ENCODE peak calls at places on chromosomes 11 and 22, in seven cellular contexts. M, B, E, J, X, Z and K are unnamed samples.

GRCh38 chr11:73177380-73178091 is 35.4 kb upstream of the FCHSD2 start:
- DNase-seq in Z (no peak), X (peak), J (no peak), E (no peak), M (no peak), B (no peak), K (no peak)

GRCh38 chr22:50044485-50045143 is 13.5 kb downstream of the TTLL8 start:
- DNase-seq in E (no peak), M (no peak), J (no peak), X (no peak), B (no peak), Z (no peak), K (no peak)

GRCh38 chr11:69923196-69923595 is 104.0 kb upstream of the FGF3 start:
- DNase-seq in X (no peak), E (no peak), Z (no peak), B (no peak), M (no peak), J (no peak), K (no peak)

GRCh38 chr22:49699476-49699875 is 128.2 kb downstream of the BRD1 start:
- DNase-seq in Z (no peak), E (no peak), M (no peak), B (no peak), X (no peak), J (no peak), K (no peak)

GRCh38 chr11:64659417-64660144 is 63.4 kb downstream of the NRXN2 start:
- DNase-seq in E (peak), X (peak), Z (no peak), B (peak), J (peak), M (no peak), K (peak)

GRCh38 chr11:72773291-72773690 is 20.6 kb downstream of the STARD10 start:
- DNase-seq in M (no peak), E (no peak), J (no peak), B (peak), Z (no peak), X (no peak), K (no peak)

GRCh38 chr11:29009426-29009825 is 901.2 kb downstream of the METTL15 start:
- DNase-seq in Z (no peak), X (no peak), M (no peak), B (no peak), E (no peak), J (no peak), K (no peak)

GRCh38 chr22:36331912-36332622 is 55.7 kb downstream of the MYH9 start:
- DNase-seq in Z (peak), J (no peak), E (no peak), B (peak), X (no peak), M (no peak), K (no peak)

GRCh38 chr22:38824587-38824986 is 19.2 kb downstream of the NPTXR start:
- DNase-seq in E (peak), M (peak), B (peak), X (peak), J (no peak), Z (no peak), K (peak)

GRCh38 chr11:35163209-35163608 is 24.2 kb downstream of the CD44 start:
- DNase-seq in E (peak), M (no peak), Z (no peak), J (no peak), B (no peak), X (no peak), K (no peak)

GRCh38 chr11:6746086-6746618 is 25.6 kb downstream of the OR2AG2 start:
- DNase-seq in M (no peak), X (no peak), B (no peak), Z (peak), J (no peak), E (no peak), K (no peak)

GRCh38 chr22:31081963-31082605 is 966 bp downstream of the SMTN start:
- DNase-seq in J (no peak), E (no peak), B (peak), M (no peak), Z (no peak), X (no peak), K (no peak)

GRCh38 chr22:43485717-43486116 is 73.9 kb downstream of the MPPED1 start:
- DNase-seq in X (no peak), E (no peak), Z (no peak), B (no peak), M (no peak), J (no peak), K (no peak)

GRCh38 chr22:50576070-50576469 is 2.2 kb downstream of the CPT1B start:
- DNase-seq in Z (no peak), J (peak), X (peak), M (no peak), B (peak), E (peak), K (peak)

GRCh38 chr11:110866081-110866480 is 153.8 kb upstream of the ARHGAP20 start:
- DNase-seq in M (no peak), Z (no peak), X (no peak), B (no peak), J (no peak), E (no peak), K (no peak)

GRCh38 chr11:17328856-17329490 is 22.6 kb upstream of the NCR3LG1 start:
- DNase-seq in Z (no peak), B (no peak), E (no peak), J (no peak), X (no peak), M (peak), K (no peak)

GRCh38 chr11:36793542-36793926 is 195.5 kb upstream of the RAG2 start:
- DNase-seq in B (no peak), M (no peak), J (no peak), Z (no peak), X (no peak), E (no peak), K (no peak)

GRCh38 chr22:49893025-49893424 is 25.2 kb downstream of the ALG12 start:
- DNase-seq in M (no peak), X (no peak), Z (no peak), B (no peak), J (no peak), E (no peak), K (no peak)

GRCh38 chr11:120236169-120237107 is 3.5 kb upstream of the POU2F3 start:
- DNase-seq in J (peak), E (peak), X (no peak), M (no peak), Z (no peak), B (peak), K (peak)

GRCh38 chr11:102347526-102348331 is 715 bp downstream of the BIRC2 start:
- DNase-seq in X (peak), M (no peak), E (peak), B (peak), Z (no peak), J (no peak), K (peak)

GRCh38 chr11:76609736-76610370 is 60.7 kb downstream of the LRRC32 start:
- DNase-seq in J (no peak), E (no peak), B (no peak), Z (no peak), X (no peak), M (peak), K (no peak)

GRCh38 chr22:50696799-50697561 is 24.4 kb downstream of the SHANK3 start:
- DNase-seq in B (no peak), E (no peak), Z (no peak), M (peak), J (no peak), X (no peak), K (peak)

DNA sequence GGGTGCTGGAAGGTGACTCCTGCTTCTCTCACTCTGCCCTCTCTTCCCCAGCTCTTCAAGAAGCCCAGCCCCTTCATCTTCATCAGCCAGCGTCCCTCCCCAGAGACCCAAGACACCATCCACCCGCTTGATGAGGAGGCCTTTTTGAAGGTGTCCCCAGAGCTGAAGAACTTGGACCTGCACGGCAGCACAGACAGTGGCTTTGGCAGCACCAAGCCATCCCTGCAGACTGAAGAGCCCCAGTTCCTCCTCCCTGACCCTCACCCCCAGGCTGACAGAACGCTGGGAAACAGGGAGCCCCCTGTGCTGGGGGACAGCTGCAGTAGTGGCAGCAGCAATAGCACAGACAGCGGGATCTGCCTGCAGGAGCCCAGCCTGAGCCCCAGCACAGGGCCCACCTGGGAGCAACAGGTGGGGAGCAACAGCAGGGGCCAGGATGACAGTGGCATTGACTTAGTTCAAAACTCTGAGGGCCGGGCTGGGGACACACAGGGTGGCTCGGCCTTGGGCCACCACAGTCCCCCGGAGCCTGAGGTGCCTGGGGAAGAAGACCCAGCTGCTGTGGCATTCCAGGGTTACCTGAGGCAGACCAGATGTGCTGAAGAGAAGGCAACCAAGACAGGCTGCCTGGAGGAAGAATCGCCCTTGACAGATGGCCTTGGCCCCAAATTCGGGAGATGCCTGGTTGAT is 12.6 kb downstream of the IL10RA start:
- DNase-seq in X (no peak), E (no peak), Z (no peak), B (no peak), J (no peak), M (no peak), K (no peak)
- TF ChIP-seq CEBPB in X (no peak), E (no peak), Z (no peak), B (no peak), J (no peak), M (no peak), K (no peak)

GRCh38 chr22:23626286-23626975 is 5.7 kb downstream of the DRICH1 start:
- DNase-seq in Z (no peak), M (no peak), X (no peak), J (no peak), B (no peak), E (no peak), K (no peak)
- TF ChIP-seq CEBPB in Z (no peak), M (no peak), X (no peak), J (no peak), B (no peak), E (no peak), K (no peak)

DNA sequence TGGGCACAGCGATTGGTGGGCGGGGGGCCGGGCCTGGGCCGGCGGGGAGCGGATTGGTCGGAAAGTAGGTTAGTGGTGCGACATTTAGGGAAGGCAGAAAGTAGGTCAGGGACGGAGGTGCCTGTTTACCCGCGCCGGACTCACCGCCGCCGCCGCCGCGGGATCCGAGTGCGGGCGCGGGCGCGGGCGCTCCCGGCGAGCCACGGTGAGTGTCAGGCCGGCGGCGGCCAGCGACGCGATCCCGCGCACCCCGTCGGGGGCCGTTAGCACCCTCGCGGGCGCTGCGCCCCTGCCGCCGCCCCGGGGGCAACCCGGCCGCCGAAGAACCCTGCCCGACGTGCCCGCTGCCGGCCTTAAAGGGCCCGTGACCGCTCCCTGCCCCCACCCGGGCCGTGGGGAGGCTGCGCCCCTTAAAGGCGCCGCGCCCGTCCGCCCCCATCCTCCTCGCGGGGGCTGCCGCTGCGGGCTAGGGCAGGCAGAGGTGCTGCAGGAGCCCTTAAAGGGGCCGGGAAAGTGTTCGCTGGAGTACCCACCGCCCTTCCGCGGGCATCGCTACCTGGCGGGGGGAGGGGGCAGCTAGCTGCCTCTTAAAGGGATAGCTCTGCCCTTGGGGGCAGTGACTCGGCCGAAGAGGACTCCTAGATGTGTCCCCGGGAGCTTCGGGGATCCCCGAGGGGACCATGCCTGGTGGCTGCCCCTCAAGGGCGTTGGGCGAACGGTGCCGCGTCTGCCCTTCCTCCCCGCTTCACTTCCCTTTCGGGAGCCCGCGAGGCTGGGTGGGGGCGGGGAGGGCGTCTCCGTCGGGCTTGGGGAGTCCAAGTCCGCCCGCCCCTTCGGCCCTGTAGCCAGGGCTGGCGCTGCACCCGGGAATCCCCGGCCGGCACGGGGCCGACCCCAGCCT is at the start of gene BMAL1:
- DNase-seq in B (no peak), Z (no peak), M (peak), X (no peak), J (no peak), E (no peak), K (no peak)
- TF ChIP-seq CEBPB in B (no peak), Z (no peak), M (no peak), X (no peak), J (no peak), E (no peak), K (no peak)

GRCh38 chr11:57460017-57460755 is at the start of gene RTN4RL2:
- DNase-seq in X (peak), Z (no peak), E (peak), J (peak), M (peak), B (peak), K (peak)
- TF ChIP-seq CEBPB in X (no peak), Z (no peak), E (no peak), J (no peak), M (no peak), B (no peak), K (no peak)

DNA sequence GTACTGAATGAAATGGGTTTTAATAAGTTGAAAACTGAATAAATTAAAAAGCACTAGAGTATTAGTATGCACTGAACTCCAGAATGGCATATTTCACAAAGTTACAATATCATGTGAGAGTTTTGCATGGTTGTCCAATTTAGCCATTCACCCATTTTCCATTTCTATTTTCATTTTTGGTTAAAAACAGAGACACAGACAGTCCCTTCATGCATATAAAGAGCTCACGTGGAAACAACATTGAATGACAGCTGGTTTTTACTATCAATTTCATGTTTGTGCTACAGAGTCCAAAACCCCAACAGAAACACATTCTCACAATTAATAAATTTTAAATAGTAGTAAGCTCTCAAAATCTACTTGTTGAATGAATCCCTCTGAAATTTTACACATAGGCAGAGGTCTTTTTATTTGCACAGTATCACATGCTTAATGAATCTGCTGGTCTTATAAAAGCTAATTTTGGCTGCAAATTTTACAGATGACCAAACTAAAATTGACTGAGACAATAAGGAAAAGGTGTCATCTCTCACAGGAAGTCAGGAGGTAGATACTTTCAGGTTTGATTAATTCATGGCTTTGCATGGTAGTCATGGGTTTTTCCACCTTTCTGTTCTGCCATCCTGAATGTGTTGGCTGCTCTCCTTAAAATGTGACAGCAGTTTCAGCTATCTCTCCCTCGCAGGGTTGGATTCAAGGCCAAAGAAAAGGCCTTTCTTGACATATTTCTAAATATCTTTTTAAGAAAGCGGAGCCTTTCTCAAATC is 20.6 kb upstream of the DDI1 start:
- DNase-seq in X (no peak), Z (peak), M (no peak), J (no peak), B (no peak), E (no peak), K (no peak)
- TF ChIP-seq CEBPB in X (no peak), Z (no peak), M (no peak), J (no peak), B (no peak), E (no peak), K (no peak)

GRCh38 chr11:117281159-117281558 is 10.0 kb upstream of the BACE1-AS start:
- DNase-seq in X (no peak), M (no peak), Z (no peak), J (peak), E (peak), B (peak), K (no peak)
- TF ChIP-seq CEBPB in X (no peak), M (no peak), Z (no peak), J (no peak), E (no peak), B (no peak), K (no peak)

DNA sequence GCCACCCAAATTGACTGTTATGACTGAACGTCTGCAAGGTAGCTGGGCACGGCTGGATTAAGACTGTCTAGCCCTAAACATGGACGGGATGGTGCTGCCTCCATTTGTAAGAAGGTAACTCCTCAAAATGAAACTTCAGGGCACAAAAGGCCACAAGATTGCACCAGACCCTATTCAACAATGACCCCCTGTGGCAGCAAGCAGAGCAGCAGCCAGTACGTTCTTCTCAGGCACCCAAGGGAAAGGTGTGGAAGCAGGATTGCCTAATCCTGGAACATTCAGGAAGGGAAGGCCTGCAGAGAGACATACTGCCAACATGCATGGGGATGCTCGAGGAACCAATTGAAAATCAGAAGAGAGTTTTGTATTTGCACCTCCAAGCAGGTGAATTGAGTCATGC is 4.5 kb upstream of the TBX10 start:
- DNase-seq in J (peak), E (peak), X (peak), B (no peak), Z (no peak), M (peak), K (no peak)
- TF ChIP-seq CEBPB in J (no peak), E (peak), X (peak), B (peak), Z (no peak), M (peak), K (peak)

GRCh38 chr22:41022470-41023298 is 69.7 kb upstream of the EP300 start:
- DNase-seq in E (peak), J (peak), B (peak), M (peak), X (peak), Z (peak), K (peak)

GRCh38 chr22:41023299-41023623 is 69.1 kb upstream of the EP300 start:
- DNase-seq in M (no peak), X (no peak), Z (no peak), J (no peak), E (no peak), B (no peak), K (no peak)

GRCh38 chr22:41021039-41021654 is 70.0 kb downstream of the RBX1 start:
- DNase-seq in Z (no peak), B (no peak), X (no peak), E (no peak), J (no peak), M (peak), K (no peak)

DNA sequence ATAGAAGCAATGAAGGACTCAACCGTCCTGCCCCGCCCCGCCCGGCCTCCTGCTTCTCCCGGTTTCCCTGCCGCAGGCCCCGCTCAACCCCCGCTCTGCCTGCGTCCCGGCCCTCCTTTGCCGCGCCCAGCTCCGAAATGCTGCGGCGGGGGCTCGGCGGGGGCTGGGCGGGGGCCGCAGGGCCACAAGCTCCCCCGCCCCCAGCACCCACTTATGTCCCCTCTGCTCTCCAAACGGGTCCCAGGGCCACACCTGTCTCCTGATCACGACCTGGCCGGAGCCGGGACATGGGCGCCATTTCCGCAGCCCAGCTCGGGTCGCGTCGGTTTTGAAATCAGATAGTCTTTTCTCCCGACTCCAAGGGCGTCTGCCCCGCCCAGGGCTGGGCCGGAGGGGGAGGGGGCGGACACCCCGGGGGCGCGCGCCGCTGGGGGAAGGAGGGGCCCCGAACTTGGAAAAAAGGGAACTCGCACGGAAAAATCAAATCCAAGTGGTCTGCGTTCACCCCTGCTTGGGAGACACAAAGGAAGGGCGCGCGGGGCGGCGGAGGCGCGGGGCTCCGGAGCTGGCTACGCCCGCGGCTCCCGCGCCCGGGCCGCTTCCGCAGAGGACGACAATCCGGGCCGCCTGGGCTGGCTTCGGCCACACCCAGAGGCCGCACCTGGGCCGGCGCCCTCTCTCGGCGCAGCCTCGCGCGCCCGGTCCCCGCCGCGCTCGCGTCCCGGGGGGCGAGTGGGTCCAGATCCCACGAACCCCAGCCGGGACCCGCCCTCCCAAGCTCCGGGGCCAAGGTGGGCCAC is 70.5 kb upstream of the EP300 start:
- DNase-seq in M (peak), E (peak), J (peak), Z (no peak), X (peak), B (peak), K (peak)
- TF ChIP-seq CEBPB in M (no peak), E (no peak), J (no peak), Z (no peak), X (no peak), B (no peak), K (no peak)